ENCODE peak calls at places on chromosomes 5 and 9, in nine cellular contexts. U is upper lobe of left lung; E is ureter; C is NB4; L is NCI-H146; G is HuH-7; S is HT-29; D is naive thymus-derived CD4-positive, alpha-beta T cell; F is progenitor cell of endocrine pancreas. A is an unnamed sample.

GRCh38 chr5:10019236-10019635 is 230.5 kb downstream of the ATPSCKMT start:
- DNase-seq in C (no peak), L (no peak), E (no peak), D (no peak), U (no peak), S (no peak), F (no peak), G (no peak), A (no peak)

GRCh38 chr5:7017004-7017770 is 304.0 kb downstream of the TENT4A start:
- DNase-seq in L (no peak), U (no peak), F (no peak), C (no peak), D (no peak), S (no peak), G (no peak), E (no peak), A (no peak)

GRCh38 chr5:107289030-107289714 is 381.6 kb downstream of the EFNA5 start:
- DNase-seq in F (no peak), G (no peak), U (no peak), L (no peak), D (no peak), S (no peak), E (no peak), C (no peak), A (no peak)

GRCh38 chr9:106309925-106310324 is 553.0 kb upstream of the ZNF462 start:
- DNase-seq in G (no peak), S (no peak), C (no peak), U (no peak), F (no peak), D (no peak), E (no peak), L (no peak), A (no peak)

GRCh38 chr9:21653589-21653988 is 148.8 kb upstream of the MTAP start:
- DNase-seq in F (no peak), G (no peak), L (no peak), U (no peak), S (no peak), D (no peak), C (no peak), E (no peak), A (no peak)

GRCh38 chr5:128257096-128257495 is 173.5 kb downstream of the SLC12A2 start:
- DNase-seq in E (no peak), G (no peak), D (no peak), S (no peak), F (no peak), L (no peak), U (no peak), C (no peak), A (no peak)

GRCh38 chr9:120402741-120403542 is 177.0 kb downstream of the CDK5RAP2 start:
- DNase-seq in F (no peak), L (no peak), G (no peak), D (no peak), S (no peak), E (peak), C (peak), U (peak), A (no peak)

GRCh38 chr9:84278131-84278530 is 62.4 kb downstream of the SLC28A3 start:
- DNase-seq in D (no peak), S (no peak), C (no peak), G (no peak), F (no peak), L (no peak), U (no peak), E (no peak), A (no peak)

GRCh38 chr5:26388946-26389345 is 649.4 kb downstream of the CDH9 start:
- DNase-seq in C (no peak), E (no peak), U (no peak), F (no peak), L (peak), S (no peak), D (no peak), G (no peak), A (no peak)

A was measured in kidney.